ENCODE peak calls at places on chromosomes 13 and 19, in eight cellular contexts. M is globus pallidus; D is germinal center; T is activated CD4-positive, alpha-beta T cell treated with anti-CD3 and anti-CD28 coated beads, Interleukin-2, amount 10 ng/mL, durations not matched to agents 7 days and 5 days; R is central memory CD4-positive, alpha-beta T cell; K is nucleus accumbens; B is RPMI8226; A is fibroblast of pulmonary artery. N is an unnamed sample.
A peak's percentile ranks its signal among the peaks of the same experiment; 100 is the strongest.

GRCh38 chr13:114212096-114212495 is 22.6 kb upstream of the CDC16 start:
- DNase-seq in M (no peak), D (no peak), T (no peak), R (no peak), K (no peak), B (no peak), A (peak; percentile 33), N (no peak)

GRCh38 chr13:43300817-43301216 is 277.4 kb downstream of the DNAJC15 start:
- DNase-seq in M (no peak), D (no peak), T (no peak), R (no peak), K (no peak), B (no peak), A (peak; percentile 48), N (no peak)

GRCh38 chr13:49539313-49539712 is 43.6 kb downstream of the PHF11 start:
- DNase-seq in M (no peak), D (no peak), T (no peak), R (no peak), K (no peak), B (no peak), A (peak; percentile 18), N (no peak)

GRCh38 chr19:2578391-2578826 is 102.5 kb downstream of the GADD45B start:
- DNase-seq in M (no peak), D (no peak), T (no peak), R (no peak), K (no peak), B (no peak), A (peak; percentile 65), N (no peak)

GRCh38 chr19:8552810-8553209 is 24.4 kb downstream of the MYO1F start:
- DNase-seq in M (no peak), D (no peak), T (no peak), R (no peak), K (no peak), B (peak; percentile 33), A (peak; percentile 51), N (no peak)

GRCh38 chr19:11984986-11985385 is 20.1 kb downstream of the ZNF763 start:
- DNase-seq in M (no peak), D (peak; percentile 59), T (no peak), R (no peak), K (no peak), B (peak; percentile 42), A (no peak), N (no peak)

GRCh38 chr13:97275775-97276501 is 53.8 kb downstream of the MBNL2 start:
- DNase-seq in M (no peak), D (peak; percentile 53), T (no peak), R (no peak), K (no peak), B (no peak), A (no peak), N (no peak)

GRCh38 chr13:48545608-48546007 is 12.7 kb upstream of the RCBTB2 start:
- DNase-seq in M (no peak), D (no peak), T (no peak), R (no peak), K (no peak), B (no peak), A (no peak), N (no peak)

GRCh38 chr13:111394211-111394922 is 73.9 kb downstream of the TEX29 start:
- DNase-seq in M (no peak), D (no peak), T (no peak), R (no peak), K (no peak), B (no peak), A (no peak), N (no peak)

GRCh38 chr19:58182577-58182988 is 278 bp upstream of the ZNF274 start:
- DNase-seq in M (no peak), D (peak; percentile 96), T (peak; percentile 90), R (no peak), K (no peak), B (no peak), A (no peak), N (no peak)

GRCh38 chr13:46324976-46325375 is 62.1 kb downstream of the RUBCNL start:
- DNase-seq in M (no peak), D (no peak), T (no peak), R (no peak), K (no peak), B (no peak), A (peak; percentile 50), N (no peak)

GRCh38 chr13:74715718-74716117 is 581.5 kb upstream of the KLF12 start:
- DNase-seq in M (no peak), D (no peak), T (no peak), R (no peak), K (no peak), B (no peak), A (no peak), N (no peak)

GRCh38 chr19:16566161-16566560 is 6.1 kb downstream of the SLC35E1 start:
- DNase-seq in M (no peak), D (no peak), T (peak; percentile 93), R (peak; percentile 94), K (no peak), B (no peak), A (no peak), N (peak; percentile 82)

GRCh38 chr13:76969488-76970365 is 21.4 kb downstream of the ACOD1 start:
- DNase-seq in M (no peak), D (no peak), T (no peak), R (no peak), K (no peak), B (no peak), A (no peak), N (no peak)